ENCODE peak calls at places on chromosomes 6 and 20, in four cellular contexts. U is omental fat pad, A is PC-3, F is glutamatergic neuron. Q is an unnamed sample.

GRCh38 chr6:139881251-139881650 is 506.8 kb upstream of the CITED2 start:
- DNase-seq in U (no peak), A (no peak), F (peak), Q (no peak)

GRCh38 chr6:501891-502601 is 110.5 kb downstream of the IRF4 start:
- DNase-seq in U (no peak), A (no peak), F (no peak), Q (peak)

GRCh38 chr6:60695232-60695631 is 1590.8 kb downstream of the KHDRBS2 start:
- DNase-seq in U (no peak), A (no peak), F (no peak), Q (no peak)

GRCh38 chr6:90284745-90285481 is 11.7 kb downstream of the BACH2 start:
- DNase-seq in U (no peak), A (peak), F (no peak), Q (peak)

GRCh38 chr6:46103437-46103836 is 26.4 kb upstream of the ENPP4 start:
- DNase-seq in U (no peak), A (peak), F (no peak), Q (peak)

GRCh38 chr6:138339024-138339423 is 38.7 kb upstream of the SMIM28 start:
- DNase-seq in U (no peak), A (no peak), F (no peak), Q (no peak)

GRCh38 chr6:19880066-19880465 is 42.9 kb downstream of the ID4 start:
- DNase-seq in U (no peak), A (no peak), F (no peak), Q (no peak)

GRCh38 chr20:7371518-7372158 is 568.6 kb downstream of the HAO1 start:
- DNase-seq in U (no peak), A (peak), F (no peak), Q (no peak)

GRCh38 chr20:51333971-51334370 is 208.5 kb downstream of the NFATC2 start:
- DNase-seq in U (no peak), A (no peak), F (no peak), Q (no peak)

GRCh38 chr6:148635070-148635743 is 111.6 kb upstream of the UST start:
- DNase-seq in U (no peak), A (no peak), F (no peak), Q (no peak)

GRCh38 chr6:108588586-108588985 is 27.9 kb downstream of the FOXO3 start:
- DNase-seq in U (no peak), A (peak), F (no peak), Q (peak)

GRCh38 chr6:99563056-99563723 is 5.3 kb downstream of the CCNC start:
- DNase-seq in U (no peak), A (peak), F (no peak), Q (no peak)

GRCh38 chr6:137738197-137738596 is 128.9 kb upstream of the TNFAIP3 start:
- DNase-seq in U (no peak), A (no peak), F (no peak), Q (peak)

GRCh38 chr6:141548969-141549368 is 583.8 kb upstream of the GJE1 start:
- DNase-seq in U (no peak), A (peak), F (no peak), Q (peak)

GRCh38 chr6:4522453-4522852 is 253.8 kb upstream of the CDYL start:
- DNase-seq in U (no peak), A (no peak), F (no peak), Q (no peak)

GRCh38 chr6:49557177-49557576 is 6.7 kb downstream of the C6orf141 start:
- DNase-seq in U (no peak), A (no peak), F (no peak), Q (no peak)

GRCh38 chr20:40956503-40956902 is 72.1 kb upstream of the TOP1 start:
- DNase-seq in U (no peak), A (no peak), F (no peak), Q (no peak)

GRCh38 chr20:57564180-57564802 is 3.4 kb downstream of the PCK1 start:
- DNase-seq in U (no peak), A (no peak), F (no peak), Q (no peak)

GRCh38 chr20:38932457-38933120 is 6.4 kb downstream of the FAM83D start:
- DNase-seq in U (no peak), A (no peak), F (no peak), Q (peak)

GRCh38 chr6:134447883-134448387 is 130.0 kb upstream of the SGK1 start:
- DNase-seq in U (no peak), A (peak), F (no peak), Q (peak)

GRCh38 chr6:108831104-108831503 is 17.1 kb upstream of the ARMC2 start:
- DNase-seq in U (no peak), A (no peak), F (no peak), Q (no peak)

GRCh38 chr6:12543953-12544352 is 172.6 kb upstream of the PHACTR1 start:
- DNase-seq in U (no peak), A (no peak), F (no peak), Q (no peak)

GRCh38 chr6:154386848-154387717 is 30.5 kb upstream of the IPCEF1 start:
- DNase-seq in U (no peak), A (peak), F (no peak), Q (peak)

GRCh38 chr20:19756756-19757486 is 1.1 kb upstream of the RIN2 start:
- DNase-seq in U (no peak), A (peak), F (no peak), Q (no peak)

GRCh38 chr6:148972481-148972880 is 225.7 kb downstream of the UST start:
- DNase-seq in U (no peak), A (peak), F (peak), Q (peak)

GRCh38 chr20:45316150-45317080 is 8.3 kb upstream of the MATN4 start:
- DNase-seq in U (no peak), A (no peak), F (no peak), Q (no peak)

GRCh38 chr6:149060300-149060984 is 257.1 kb upstream of the TAB2 start:
- DNase-seq in U (no peak), A (no peak), F (no peak), Q (no peak)

GRCh38 chr6:113909224-113909856 is 52.2 kb downstream of the MARCKS start:
- DNase-seq in U (no peak), A (peak), F (no peak), Q (peak)

GRCh38 chr20:14453259-14453658 is 115.8 kb upstream of the FLRT3 start:
- DNase-seq in U (no peak), A (no peak), F (no peak), Q (no peak)

GRCh38 chr6:119514355-119514754 is 164.8 kb upstream of the MAN1A1 start:
- DNase-seq in U (no peak), A (no peak), F (no peak), Q (no peak)

GRCh38 chr20:58692579-58693225 is at the start of gene NPEPL1:
- DNase-seq in U (no peak), A (peak), F (peak), Q (peak)

GRCh38 chr6:54288476-54288875 is 19.8 kb upstream of the TINAG start:
- DNase-seq in U (no peak), A (no peak), F (no peak), Q (no peak)

GRCh38 chr6:105209950-105210706 is 30.3 kb upstream of the POPDC3 start:
- DNase-seq in U (no peak), A (peak), F (no peak), Q (peak)

GRCh38 chr6:14335071-14335470 is 217.5 kb downstream of the CD83 start:
- DNase-seq in U (no peak), A (no peak), F (no peak), Q (no peak)
- TF ChIP-seq CTCF in U (no peak), A (no peak), F (no peak), Q (no peak)

DNA sequence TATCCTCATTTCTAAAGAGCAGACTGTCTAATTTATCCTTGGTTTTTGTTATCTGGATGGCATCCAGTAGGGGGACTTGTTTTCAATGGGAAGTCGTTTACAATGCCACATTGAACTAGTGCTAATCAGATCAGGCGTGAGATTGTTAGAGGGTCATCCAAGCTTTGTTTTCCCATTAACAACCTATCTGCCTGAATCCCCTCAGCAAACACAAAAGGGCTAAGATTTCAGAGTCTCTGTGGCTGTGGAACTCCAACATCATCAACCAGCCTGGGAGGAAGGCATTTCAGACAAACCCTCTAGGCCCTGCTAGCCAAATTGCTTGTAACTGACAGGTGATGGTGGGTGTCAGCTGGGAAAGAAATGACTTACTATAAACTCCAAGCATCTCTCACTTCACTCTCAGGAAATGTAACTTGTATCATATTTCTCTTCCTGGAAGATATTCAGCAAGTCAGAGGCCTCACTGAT is 47.7 kb downstream of the COL19A1 start:
- DNase-seq in U (no peak), A (no peak), F (no peak), Q (no peak)
- TF ChIP-seq CTCF in U (no peak), A (peak), F (peak), Q (no peak)

DNA sequence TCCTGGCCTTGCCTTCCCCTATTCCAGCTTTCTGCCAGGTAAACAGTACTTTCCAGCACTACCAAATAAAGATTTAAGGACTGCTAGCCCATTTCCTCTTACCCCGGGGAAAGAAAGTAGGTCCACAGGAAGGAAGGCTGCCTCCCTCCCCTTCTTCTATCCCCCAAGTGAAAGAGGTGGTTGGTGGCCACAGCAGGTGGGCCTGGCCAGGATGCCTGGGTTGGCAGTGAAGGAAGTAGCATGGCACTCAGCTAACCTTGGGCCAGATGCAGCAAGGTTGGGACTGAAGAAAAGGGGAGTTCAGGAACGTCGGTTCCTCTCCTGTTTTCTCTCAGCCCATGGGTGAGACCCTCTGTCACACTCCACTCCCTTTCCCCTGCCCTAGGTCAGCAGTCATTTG is 8.9 kb downstream of the NFKBIL1 start:
- DNase-seq in U (no peak), A (no peak), F (no peak), Q (no peak)
- TF ChIP-seq CTCF in U (no peak), A (no peak), F (no peak), Q (no peak)

DNA sequence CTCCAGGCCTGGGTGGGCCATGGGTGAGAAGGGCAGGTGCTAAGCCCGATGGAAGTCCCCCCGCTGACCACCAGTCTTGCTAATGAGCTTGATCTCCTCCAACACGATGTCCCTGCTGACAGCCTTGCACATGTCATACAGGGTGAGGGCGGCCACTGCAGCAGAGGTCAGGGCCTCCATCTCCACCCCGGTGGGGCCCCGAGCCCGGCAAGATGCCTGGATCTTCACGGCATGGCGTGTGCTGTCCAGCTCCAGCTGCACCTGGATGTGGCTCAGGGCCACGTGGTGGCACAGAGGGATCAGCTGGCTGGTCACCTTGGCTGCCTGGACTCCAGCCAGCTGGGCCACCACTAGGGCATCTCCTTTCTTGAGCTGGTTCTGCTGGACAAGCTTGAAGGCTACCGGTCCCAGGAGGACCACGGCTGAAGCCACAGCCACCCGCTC is 27.9 kb downstream of the MOCS1 start:
- DNase-seq in U (no peak), A (no peak), F (no peak), Q (no peak)
- TF ChIP-seq CTCF in U (no peak), A (no peak), F (no peak), Q (no peak)

GRCh38 chr6:57198926-57199636 is 23.0 kb downstream of the RAB23 start:
- DNase-seq in U (no peak), A (no peak), F (no peak), Q (no peak)
- TF ChIP-seq CTCF in U (no peak), A (no peak), F (no peak), Q (no peak)

GRCh38 chr6:1698527-1698926 is 88.8 kb downstream of the FOXC1 start:
- DNase-seq in U (no peak), A (no peak), F (no peak), Q (no peak)
- TF ChIP-seq CTCF in U (no peak), A (no peak), F (no peak), Q (no peak)

GRCh38 chr6:128727500-128727899 is 155.4 kb upstream of the LAMA2 start:
- DNase-seq in U (no peak), A (no peak), F (no peak), Q (no peak)

GRCh38 chr6:128725271-128726233 is 157.4 kb upstream of the LAMA2 start:
- DNase-seq in U (no peak), A (peak), F (no peak), Q (peak)

GRCh38 chr6:128736780-128737179 is 146.2 kb upstream of the LAMA2 start:
- DNase-seq in U (no peak), A (no peak), F (no peak), Q (no peak)

DNA sequence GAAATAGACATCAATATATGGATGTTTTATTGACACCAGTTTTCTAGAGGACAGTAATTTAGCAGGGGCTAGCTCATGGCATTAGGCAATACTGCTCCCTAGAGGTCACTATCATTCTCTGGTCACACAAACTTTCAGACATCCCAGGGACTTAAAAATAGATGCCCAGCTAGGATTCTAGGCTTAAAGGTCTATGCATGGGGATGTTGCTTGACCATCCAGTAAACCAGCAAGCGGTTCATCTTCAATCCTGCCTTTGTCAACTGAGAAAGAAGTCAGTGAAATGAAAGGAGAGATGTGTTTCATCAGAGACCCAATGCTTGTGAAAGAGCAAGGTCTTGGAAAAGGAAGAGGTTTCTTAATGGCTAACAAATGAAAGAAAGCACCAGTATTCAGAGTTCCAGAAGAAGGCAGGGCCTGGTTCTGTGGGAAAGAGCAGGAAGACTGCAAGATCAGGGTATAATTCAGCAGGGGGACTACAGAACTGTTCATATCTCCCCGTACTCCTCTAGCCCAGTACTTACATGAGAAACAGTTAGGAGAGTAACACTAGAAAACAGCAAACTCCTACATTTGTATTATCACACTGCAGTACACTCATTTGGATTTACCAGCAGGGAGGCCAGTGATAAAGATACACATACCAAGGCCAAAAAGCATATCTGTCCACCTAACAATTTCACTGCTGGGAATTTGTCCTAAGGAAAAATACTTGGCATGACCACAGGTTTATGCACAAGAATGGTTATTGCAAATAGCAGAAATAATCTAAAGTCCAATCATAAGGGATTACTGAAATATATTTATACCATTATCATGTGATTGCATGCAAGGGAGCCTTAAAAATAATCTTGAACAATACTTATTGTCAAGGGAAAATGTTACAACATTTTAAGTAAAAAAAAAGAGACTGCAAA is 151.4 kb upstream of the LAMA2 start:
- DNase-seq in U (no peak), A (peak), F (no peak), Q (peak)
- TF ChIP-seq CTCF in U (no peak), A (peak), F (peak), Q (peak)

DNA sequence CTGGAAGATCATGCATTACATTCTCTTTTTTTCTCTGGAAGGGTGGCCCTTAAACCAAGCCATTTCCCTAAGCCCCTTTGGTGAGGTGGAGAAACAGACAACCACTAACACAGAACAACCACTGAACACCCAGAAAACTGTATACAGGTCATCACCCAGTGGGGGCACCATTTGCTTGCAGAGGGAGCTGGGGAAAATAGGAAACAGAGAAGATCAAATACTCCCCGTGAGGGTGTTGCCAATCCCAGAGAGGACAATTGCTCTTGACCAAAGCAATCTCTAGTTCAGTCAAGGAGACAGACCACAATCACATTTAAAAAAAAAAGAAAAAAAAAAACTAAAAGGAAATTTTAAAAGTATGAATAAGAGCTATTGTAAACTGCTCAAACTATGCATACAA is 865 bp upstream of the DAAM2 start:
- DNase-seq in U (no peak), A (no peak), F (no peak), Q (peak)
- TF ChIP-seq CTCF in U (no peak), A (peak), F (no peak), Q (peak)

GRCh38 chr20:24465168-24465567 is 4.3 kb upstream of the SYNDIG1 start:
- DNase-seq in U (no peak), A (no peak), F (no peak), Q (no peak)

GRCh38 chr20:24469116-24470030 is at the start of gene SYNDIG1:
- DNase-seq in U (no peak), A (no peak), F (peak), Q (no peak)

GRCh38 chr20:24468401-24469115 is 871 bp upstream of the SYNDIG1 start:
- DNase-seq in U (no peak), A (no peak), F (no peak), Q (no peak)

GRCh38 chr20:24462461-24463010 is 6.9 kb upstream of the SYNDIG1 start:
- DNase-seq in U (no peak), A (no peak), F (no peak), Q (no peak)

DNA sequence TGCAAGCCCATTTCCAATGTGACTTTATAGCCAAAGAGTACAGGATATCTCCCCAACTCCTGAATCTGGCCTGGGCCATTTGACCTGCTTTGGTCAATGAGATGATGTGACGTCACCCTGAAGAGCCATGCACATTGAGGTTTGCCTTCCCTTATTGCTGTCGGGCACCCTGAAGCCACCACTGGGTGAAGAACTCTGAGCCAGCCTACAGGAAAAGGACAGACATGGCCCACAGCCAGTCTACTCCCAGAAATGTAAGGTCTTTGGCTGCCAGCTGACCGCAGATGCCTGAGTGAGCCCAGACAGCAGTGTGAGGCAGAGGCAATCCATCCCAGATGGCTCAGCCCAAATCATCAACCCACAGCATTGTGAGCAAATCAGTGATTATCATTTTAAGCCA is 3.7 kb upstream of the SYNDIG1 start:
- DNase-seq in U (no peak), A (no peak), F (no peak), Q (peak)
- TF ChIP-seq CTCF in U (no peak), A (no peak), F (no peak), Q (no peak)

GRCh38 chr6:21590345-21590744 is 3.2 kb upstream of the SOX4 start:
- DNase-seq in U (no peak), A (no peak), F (no peak), Q (no peak)
- TF ChIP-seq CTCF in U (no peak), A (peak), F (no peak), Q (peak)

Q was measured in fibroblast of mammary gland.